ENCODE peak calls at places on chromosomes 7 and 10, in seven cellular contexts. L is choroid plexus epithelial cell; F is GM23338; G is GOT3; Z is HFFc6; W is epithelial cell of esophagus; J is stimulated activated CD8-positive, alpha-beta memory T cell treated with anti-CD3 and anti-CD28 coated beads, Interleukin-12 subunit alpha, Interleukin-12 subunit beta, amount 100 ng/mL, for 1 hour. V is an unnamed sample.

GRCh38 chr10:43871545-43871944 is 222.9 kb upstream of the ZNF32 start:
- DNase-seq in L (no peak), F (no peak), Z (no peak), J (no peak), G (no peak), W (no peak), V (no peak)

GRCh38 chr7:80806653-80807052 is 112.2 kb downstream of the SEMA3C start:
- DNase-seq in W (no peak), G (no peak), Z (no peak), F (no peak), J (no peak), L (peak; percentile 69), V (no peak)

GRCh38 chr7:139180700-139181311 is 50.2 kb upstream of the UBN2 start:
- DNase-seq in L (peak; percentile 12), W (peak; percentile 50), J (no peak), G (no peak), Z (no peak), F (no peak), V (no peak)

GRCh38 chr10:96130326-96130758 is 245 bp downstream of the ZNF518A start:
- DNase-seq in F (peak; percentile 95), J (peak; percentile 56), Z (peak; percentile 80), W (peak; percentile 90), L (peak; percentile 89), G (peak; percentile 71), V (peak; percentile 58)

GRCh38 chr7:82572195-82572880 is 128.8 kb upstream of the CACNA2D1 start:
- DNase-seq in G (peak; percentile 7), F (peak; percentile 97), J (peak; percentile 45), Z (peak; percentile 79), W (peak; percentile 82), L (peak; percentile 92), V (peak; percentile 18)

GRCh38 chr7:158413962-158414961 is 173.4 kb downstream of the PTPRN2 start:
- DNase-seq in J (no peak), Z (peak; percentile 0), G (peak; percentile 23), F (peak; percentile 57), W (peak; percentile 83), L (peak; percentile 28), V (no peak)

GRCh38 chr10:22481687-22482539 is 136.6 kb downstream of the SPAG6 start:
- DNase-seq in J (no peak), F (peak; percentile 10), L (no peak), Z (no peak), G (no peak), W (peak; percentile 41), V (no peak)

GRCh38 chr10:68208424-68209042 is 23.4 kb downstream of the ATOH7 start:
- DNase-seq in L (peak; percentile 85), F (peak; percentile 96), J (no peak), G (peak; percentile 12), W (peak; percentile 76), Z (no peak), V (no peak)